ENCODE peak calls at places on chromosomes 12 and 14, in five cellular contexts. K is lower lobe of right lung; U is A549; Y is heart right ventricle; B is CD4-positive, alpha-beta memory T cell. Q is an unnamed sample.

GRCh38 chr12:71710276-71711125 is 24.6 kb downstream of the TMEM19 start:
- DNase-seq in U (peak), Y (no peak), B (no peak), K (no peak), Q (no peak)

GRCh38 chr12:103600967-103601728 is 14.1 kb downstream of the STAB2 start:
- DNase-seq in B (no peak), U (no peak), K (no peak), Y (no peak), Q (no peak)

GRCh38 chr12:99092100-99092851 is 447.2 kb downstream of the APAF1 start:
- DNase-seq in Y (no peak), U (no peak), B (no peak), K (no peak), Q (no peak)

GRCh38 chr12:121196902-121197301 is 13.0 kb upstream of the P2RX4 start:
- DNase-seq in K (no peak), B (no peak), U (no peak), Y (no peak), Q (no peak)

GRCh38 chr12:127650626-127651025 is 616.3 kb upstream of the TMEM132C start:
- DNase-seq in K (no peak), U (no peak), B (no peak), Y (no peak), Q (no peak)

GRCh38 chr14:67514203-67514607 is 18.9 kb upstream of the PLEKHH1 start:
- DNase-seq in K (no peak), B (no peak), U (no peak), Y (no peak), Q (no peak)

GRCh38 chr12:67798763-67799162 is 150.2 kb downstream of the DYRK2 start:
- DNase-seq in Y (no peak), U (no peak), K (no peak), B (no peak), Q (no peak)

GRCh38 chr12:107570721-107571120 is 114.9 kb upstream of the PWP1 start:
- DNase-seq in K (no peak), U (no peak), B (no peak), Y (no peak), Q (no peak)

GRCh38 chr14:68015356-68016242 is 196.0 kb downstream of the RAD51B start:
- DNase-seq in K (no peak), Y (no peak), U (no peak), B (no peak), Q (no peak)

GRCh38 chr14:89303452-89304435 is 113.3 kb downstream of the FOXN3 start:
- DNase-seq in B (no peak), U (no peak), K (peak), Y (peak), Q (peak)

GRCh38 chr12:1655225-1655788 is 26.3 kb downstream of the WNT5B start:
- DNase-seq in K (no peak), Y (no peak), U (no peak), B (no peak), Q (no peak)

GRCh38 chr12:102107970-102108369 is 11.9 kb downstream of the NUP37 start:
- DNase-seq in U (no peak), Y (no peak), K (no peak), B (no peak), Q (no peak)

GRCh38 chr14:71985538-71986234 is 53.5 kb downstream of the RGS6 start:
- DNase-seq in U (no peak), K (no peak), Y (peak), B (no peak), Q (no peak)

GRCh38 chr14:87896393-87897380 is 96.3 kb downstream of the GALC start:
- DNase-seq in B (peak), K (no peak), U (peak), Y (peak), Q (peak)

GRCh38 chr12:7588703-7589329 is 76.9 kb downstream of the APOBEC1 start:
- DNase-seq in U (peak), Y (peak), K (no peak), B (peak), Q (peak)

GRCh38 chr14:89399594-89400068 is 17.4 kb downstream of the FOXN3 start:
- DNase-seq in Y (peak), U (peak), B (no peak), K (no peak), Q (peak)

GRCh38 chr14:23093104-23093503 is 1.8 kb downstream of the ACIN1 start:
- DNase-seq in B (no peak), Y (no peak), U (no peak), K (no peak), Q (no peak)

GRCh38 chr12:52037248-52037861 is 13.9 kb upstream of the NR4A1 start:
- DNase-seq in Y (peak), U (no peak), K (peak), B (no peak), Q (peak)

GRCh38 chr12:112380663-112381420 is 1.4 kb downstream of the HECTD4 start:
- DNase-seq in K (no peak), Y (no peak), B (no peak), U (no peak), Q (no peak)

GRCh38 chr12:67377021-67377420 is 107.9 kb downstream of the CAND1 start:
- DNase-seq in Y (no peak), K (no peak), B (no peak), U (no peak), Q (no peak)

GRCh38 chr12:130493951-130494350 is 156.3 kb downstream of the PIWIL1 start:
- DNase-seq in U (no peak), Y (no peak), K (no peak), B (no peak), Q (no peak)

GRCh38 chr12:123483602-123484273 is 25.8 kb downstream of the SNRNP35 start:
- DNase-seq in K (no peak), U (no peak), Y (no peak), B (no peak), Q (no peak)

GRCh38 chr14:73457935-73458218 is 469 bp downstream of the NUMB start:
- DNase-seq in Y (peak), B (no peak), U (no peak), K (peak), Q (no peak)

GRCh38 chr12:13596714-13597113 is 384.7 kb downstream of the GRIN2B start:
- DNase-seq in Y (no peak), B (no peak), U (no peak), K (no peak), Q (no peak)

GRCh38 chr14:99262977-99263448 is 9.0 kb downstream of the BCL11B start:
- DNase-seq in B (no peak), K (no peak), Y (no peak), U (no peak), Q (no peak)

GRCh38 chr12:69115099-69115498 is 124.3 kb upstream of the CPSF6 start:
- DNase-seq in B (no peak), U (no peak), K (no peak), Y (no peak), Q (no peak)

GRCh38 chr12:69119770-69120169 is 119.6 kb upstream of the CPSF6 start:
- DNase-seq in Y (no peak), U (no peak), B (no peak), K (no peak), Q (no peak)

GRCh38 chr12:69112616-69113015 is 126.8 kb upstream of the CPSF6 start:
- DNase-seq in B (no peak), K (no peak), U (no peak), Y (no peak), Q (no peak)

GRCh38 chr12:69117566-69118266 is 121.7 kb upstream of the CPSF6 start:
- DNase-seq in Y (no peak), U (no peak), B (no peak), K (no peak), Q (no peak)

GRCh38 chr12:69115955-69116354 is 123.4 kb upstream of the CPSF6 start:
- DNase-seq in U (no peak), B (no peak), Y (no peak), K (no peak), Q (no peak)
- H3K27ac ChIP-seq in U (no peak), B (no peak), Y (no peak), K (no peak), Q (no peak)

GRCh38 chr12:31845613-31846321 is 113.4 kb upstream of the RESF1 start:
- DNase-seq in U (peak), Y (no peak), K (no peak), B (no peak), Q (no peak)
- H3K27ac ChIP-seq in U (peak), Y (no peak), K (no peak), B (no peak), Q (no peak)

DNA sequence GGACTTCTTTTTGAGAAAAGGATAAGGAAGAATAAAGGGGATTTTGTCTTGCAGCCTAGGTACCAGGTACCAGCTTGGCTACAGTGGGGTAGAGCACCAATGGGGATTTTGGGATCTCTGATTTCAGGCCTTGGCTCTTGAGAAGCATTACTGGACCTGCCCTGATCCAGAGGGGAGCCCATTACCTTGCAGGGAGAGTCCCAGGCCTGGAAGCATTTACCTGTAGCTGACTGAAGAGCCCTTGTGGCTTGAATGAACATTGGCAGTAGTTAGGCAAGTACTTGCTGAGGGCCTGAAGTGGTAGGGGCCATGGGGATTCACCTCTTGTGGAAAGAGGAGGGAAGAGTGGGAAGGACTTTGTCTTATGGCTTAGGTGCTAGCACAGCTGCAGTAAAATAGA is 308.2 kb upstream of the FBXO33 start:
- DNase-seq in U (no peak), Y (no peak), B (no peak), K (no peak), Q (no peak)
- H3K27ac ChIP-seq in U (no peak), Y (no peak), B (no peak), K (no peak), Q (no peak)

DNA sequence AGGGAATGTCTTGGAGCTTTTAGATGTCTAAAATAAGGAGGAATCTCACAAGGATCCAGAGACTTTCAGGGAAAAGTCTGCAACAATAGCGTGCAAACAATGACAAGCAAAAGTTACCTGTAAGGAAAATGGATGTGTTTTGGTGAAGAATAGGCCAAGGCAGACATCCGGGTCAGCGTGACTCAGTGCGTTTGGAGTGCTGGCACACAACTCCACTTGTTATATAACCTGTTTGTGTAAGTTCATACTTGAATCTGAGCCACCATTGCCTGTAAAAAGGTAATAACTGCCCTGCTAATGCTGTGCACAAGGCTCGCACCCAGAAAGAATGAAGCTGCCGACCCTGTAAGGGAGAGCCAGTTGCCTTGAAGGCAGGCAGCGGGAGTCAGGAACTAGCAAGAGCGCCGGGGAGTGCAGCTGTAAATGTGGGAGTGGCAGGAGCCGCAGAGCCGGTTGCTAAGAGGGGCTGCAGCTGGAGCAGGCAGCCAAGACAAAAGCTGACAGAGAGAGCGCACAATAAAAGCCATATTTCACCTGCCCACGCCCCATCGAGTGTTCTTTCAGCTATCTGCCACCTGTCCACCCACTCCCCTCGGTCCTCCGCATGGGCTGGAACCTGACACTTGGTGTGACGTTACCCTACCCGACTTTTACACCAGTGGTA is 638.5 kb upstream of the MIS18BP1 start:
- DNase-seq in K (no peak), U (no peak), B (no peak), Y (no peak), Q (peak)
- H3K27ac ChIP-seq in K (no peak), U (no peak), B (no peak), Y (no peak), Q (no peak)

DNA sequence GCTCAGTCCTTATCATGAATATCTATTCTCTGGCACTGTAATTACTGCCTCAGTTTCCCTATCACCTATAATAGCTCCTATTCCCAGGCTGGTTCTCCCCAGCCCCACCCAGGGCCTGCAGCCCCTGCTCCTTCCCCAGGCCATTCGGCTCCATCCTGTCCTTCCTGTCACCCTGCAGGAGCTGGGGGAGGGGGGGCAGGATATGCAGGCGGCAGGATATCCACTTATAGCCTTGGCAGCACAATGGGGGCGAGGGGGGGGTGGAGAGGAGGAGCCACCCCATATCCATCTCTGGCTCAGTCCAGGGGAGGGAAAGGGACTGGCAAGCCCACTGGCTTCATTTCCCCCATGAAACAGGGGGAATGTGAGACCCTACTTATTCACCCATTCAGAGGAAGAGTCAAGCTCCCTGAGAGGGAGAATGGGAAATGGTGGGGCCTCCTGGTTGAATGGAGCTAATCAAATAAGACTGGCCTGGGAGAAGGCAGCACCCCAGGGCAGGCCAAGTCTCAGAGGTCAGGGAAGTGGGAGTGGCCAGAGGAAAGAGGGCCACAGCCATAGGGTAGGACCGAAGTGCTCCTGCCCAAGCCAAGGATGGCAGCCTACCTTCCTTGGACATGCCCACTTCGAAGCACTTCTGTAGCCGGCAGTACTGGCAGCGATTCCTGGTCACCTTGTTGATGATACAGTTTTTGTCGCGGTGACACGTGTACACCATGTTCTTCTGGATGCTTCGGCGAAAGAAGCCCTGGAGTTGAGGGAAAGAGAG is 7.8 kb upstream of the ITGB7 start:
- DNase-seq in B (no peak), Y (peak), U (no peak), K (no peak), Q (no peak)
- H3K27ac ChIP-seq in B (peak), Y (peak), U (no peak), K (peak), Q (no peak)

GRCh38 chr12:3989218-3989550 is 116.0 kb upstream of the PARP11 start:
- DNase-seq in U (no peak), Y (no peak), K (no peak), B (no peak), Q (no peak)
- H3K27ac ChIP-seq in U (no peak), Y (no peak), K (no peak), B (peak), Q (no peak)

DNA sequence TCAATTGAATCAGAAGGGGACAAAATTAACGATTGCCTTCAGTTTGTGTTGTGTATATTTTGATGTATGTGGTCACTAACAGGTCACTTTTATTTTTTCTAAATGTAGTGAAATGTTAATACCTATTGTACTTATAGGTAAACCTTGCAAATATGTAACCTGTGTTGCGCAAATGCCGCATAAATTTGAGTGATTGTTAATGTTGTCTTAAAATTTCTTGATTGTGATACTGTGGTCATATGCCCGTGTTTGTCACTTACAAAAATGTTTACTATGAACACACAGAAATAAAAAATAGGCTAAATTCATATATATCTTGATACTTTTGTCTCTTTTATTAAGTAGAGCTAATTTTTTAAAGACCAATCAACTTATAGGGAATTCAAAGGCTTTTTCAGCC is 2.8 kb downstream of the FOXG1 start:
- DNase-seq in B (no peak), Y (no peak), K (no peak), U (no peak), Q (no peak)
- H3K27ac ChIP-seq in B (no peak), Y (no peak), K (no peak), U (no peak), Q (no peak)